ENCODE peak calls at places on chromosomes 3 and 15, in nine cellular contexts. One of them, this sample, is unnamed.

GRCh38 chr3:39414421-39414907 is 7.9 kb downstream of the RPSA start:
- DNase-seq in astrocyte: no peak
- DNase-seq in skeletal muscle cell: no peak
- DNase-seq in H7: no peak
- DNase-seq in NCI-H2081: no peak
- DNase-seq in endothelial cell: no peak
- DNase-seq in occipital lobe: no peak
- DNase-seq in activated naive CD8-positive, alpha-beta T cell treated with anti-CD3 and anti-CD28 coated beads, Interleukin-2, amount 50 U/mL, for 24 hours: peak; percentile 34
- DNase-seq in WTC11: no peak
- DNase-seq in this sample: peak; percentile 23

GRCh38 chr3:152356870-152357276 is 88.1 kb downstream of the MBNL1 start:
- DNase-seq in astrocyte: no peak
- DNase-seq in skeletal muscle cell: no peak
- DNase-seq in H7: no peak
- DNase-seq in NCI-H2081: no peak
- DNase-seq in endothelial cell: no peak
- DNase-seq in occipital lobe: no peak
- DNase-seq in activated naive CD8-positive, alpha-beta T cell treated with anti-CD3 and anti-CD28 coated beads, Interleukin-2, amount 50 U/mL, for 24 hours: no peak
- DNase-seq in WTC11: no peak
- DNase-seq in this sample: no peak

GRCh38 chr15:70559223-70559823 is 204.0 kb downstream of the UACA start:
- DNase-seq in astrocyte: peak; percentile 25
- DNase-seq in skeletal muscle cell: no peak
- DNase-seq in H7: no peak
- DNase-seq in NCI-H2081: no peak
- DNase-seq in endothelial cell: peak; percentile 44
- DNase-seq in occipital lobe: no peak
- DNase-seq in activated naive CD8-positive, alpha-beta T cell treated with anti-CD3 and anti-CD28 coated beads, Interleukin-2, amount 50 U/mL, for 24 hours: peak; percentile 56
- DNase-seq in WTC11: no peak
- DNase-seq in this sample: peak; percentile 59

GRCh38 chr3:33186524-33187367 is 31.9 kb downstream of the SUSD5 start:
- DNase-seq in astrocyte: peak; percentile 25
- DNase-seq in skeletal muscle cell: no peak
- DNase-seq in H7: no peak
- DNase-seq in NCI-H2081: no peak
- DNase-seq in endothelial cell: no peak
- DNase-seq in occipital lobe: no peak
- DNase-seq in activated naive CD8-positive, alpha-beta T cell treated with anti-CD3 and anti-CD28 coated beads, Interleukin-2, amount 50 U/mL, for 24 hours: no peak
- DNase-seq in WTC11: no peak
- DNase-seq in this sample: peak; percentile 39

GRCh38 chr3:11593318-11594034 is 50.2 kb downstream of the VGLL4 start:
- DNase-seq in astrocyte: no peak
- DNase-seq in skeletal muscle cell: no peak
- DNase-seq in H7: no peak
- DNase-seq in NCI-H2081: no peak
- DNase-seq in endothelial cell: no peak
- DNase-seq in occipital lobe: no peak
- DNase-seq in activated naive CD8-positive, alpha-beta T cell treated with anti-CD3 and anti-CD28 coated beads, Interleukin-2, amount 50 U/mL, for 24 hours: no peak
- DNase-seq in WTC11: no peak
- DNase-seq in this sample: no peak

GRCh38 chr15:100910119-100910518 is 9.0 kb upstream of the LRRK1 start:
- DNase-seq in astrocyte: no peak
- DNase-seq in skeletal muscle cell: no peak
- DNase-seq in H7: peak; percentile 61
- DNase-seq in NCI-H2081: no peak
- DNase-seq in endothelial cell: no peak
- DNase-seq in occipital lobe: no peak
- DNase-seq in activated naive CD8-positive, alpha-beta T cell treated with anti-CD3 and anti-CD28 coated beads, Interleukin-2, amount 50 U/mL, for 24 hours: no peak
- DNase-seq in WTC11: no peak
- DNase-seq in this sample: no peak

GRCh38 chr15:57425842-57426241 is 49.5 kb downstream of the CGNL1 start:
- DNase-seq in astrocyte: no peak
- DNase-seq in skeletal muscle cell: no peak
- DNase-seq in H7: peak; percentile 60
- DNase-seq in NCI-H2081: no peak
- DNase-seq in endothelial cell: no peak
- DNase-seq in occipital lobe: no peak
- DNase-seq in activated naive CD8-positive, alpha-beta T cell treated with anti-CD3 and anti-CD28 coated beads, Interleukin-2, amount 50 U/mL, for 24 hours: no peak
- DNase-seq in WTC11: no peak
- DNase-seq in this sample: no peak

GRCh38 chr3:156580986-156581385 is 26.1 kb upstream of the SSR3 start:
- DNase-seq in astrocyte: no peak
- DNase-seq in skeletal muscle cell: no peak
- DNase-seq in H7: no peak
- DNase-seq in NCI-H2081: no peak
- DNase-seq in endothelial cell: no peak
- DNase-seq in occipital lobe: no peak
- DNase-seq in activated naive CD8-positive, alpha-beta T cell treated with anti-CD3 and anti-CD28 coated beads, Interleukin-2, amount 50 U/mL, for 24 hours: no peak
- DNase-seq in WTC11: no peak
- DNase-seq in this sample: no peak

GRCh38 chr15:44775923-44776322 is 39.6 kb downstream of the TRIM69 start:
- DNase-seq in astrocyte: no peak
- DNase-seq in skeletal muscle cell: no peak
- DNase-seq in H7: no peak
- DNase-seq in NCI-H2081: peak; percentile 68
- DNase-seq in endothelial cell: no peak
- DNase-seq in occipital lobe: peak; percentile 35
- DNase-seq in activated naive CD8-positive, alpha-beta T cell treated with anti-CD3 and anti-CD28 coated beads, Interleukin-2, amount 50 U/mL, for 24 hours: no peak
- DNase-seq in WTC11: no peak
- DNase-seq in this sample: peak; percentile 13

GRCh38 chr3:156859578-156859977 is 33.4 kb downstream of the LEKR1 start:
- DNase-seq in astrocyte: no peak
- DNase-seq in skeletal muscle cell: no peak
- DNase-seq in H7: no peak
- DNase-seq in NCI-H2081: no peak
- DNase-seq in endothelial cell: no peak
- DNase-seq in occipital lobe: no peak
- DNase-seq in activated naive CD8-positive, alpha-beta T cell treated with anti-CD3 and anti-CD28 coated beads, Interleukin-2, amount 50 U/mL, for 24 hours: no peak
- DNase-seq in WTC11: no peak
- DNase-seq in this sample: no peak

GRCh38 chr3:32662638-32663037 is 22.4 kb upstream of the CNOT10 start:
- DNase-seq in astrocyte: no peak
- DNase-seq in skeletal muscle cell: no peak
- DNase-seq in H7: no peak
- DNase-seq in NCI-H2081: no peak
- DNase-seq in endothelial cell: no peak
- DNase-seq in occipital lobe: no peak
- DNase-seq in activated naive CD8-positive, alpha-beta T cell treated with anti-CD3 and anti-CD28 coated beads, Interleukin-2, amount 50 U/mL, for 24 hours: no peak
- DNase-seq in WTC11: no peak
- DNase-seq in this sample: no peak

GRCh38 chr15:62389887-62390792 is 225.1 kb upstream of the C2CD4B start:
- DNase-seq in astrocyte: peak; percentile 68
- DNase-seq in skeletal muscle cell: no peak
- DNase-seq in H7: peak; percentile 93
- DNase-seq in NCI-H2081: peak; percentile 81
- DNase-seq in endothelial cell: peak; percentile 76
- DNase-seq in occipital lobe: peak; percentile 49
- DNase-seq in activated naive CD8-positive, alpha-beta T cell treated with anti-CD3 and anti-CD28 coated beads, Interleukin-2, amount 50 U/mL, for 24 hours: peak; percentile 73
- DNase-seq in WTC11: peak; percentile 65
- DNase-seq in this sample: peak; percentile 78

GRCh38 chr3:194462936-194463335 is 23.9 kb downstream of the ATP13A3 start:
- DNase-seq in astrocyte: no peak
- DNase-seq in skeletal muscle cell: no peak
- DNase-seq in H7: no peak
- DNase-seq in NCI-H2081: no peak
- DNase-seq in endothelial cell: no peak
- DNase-seq in occipital lobe: no peak
- DNase-seq in activated naive CD8-positive, alpha-beta T cell treated with anti-CD3 and anti-CD28 coated beads, Interleukin-2, amount 50 U/mL, for 24 hours: no peak
- DNase-seq in WTC11: no peak
- DNase-seq in this sample: no peak

GRCh38 chr3:141686477-141687280 is 51.4 kb upstream of the RNF7 start:
- DNase-seq in astrocyte: peak; percentile 47
- DNase-seq in skeletal muscle cell: peak; percentile 37
- DNase-seq in H7: no peak
- DNase-seq in NCI-H2081: peak; percentile 60
- DNase-seq in endothelial cell: no peak
- DNase-seq in occipital lobe: peak; percentile 66
- DNase-seq in activated naive CD8-positive, alpha-beta T cell treated with anti-CD3 and anti-CD28 coated beads, Interleukin-2, amount 50 U/mL, for 24 hours: no peak
- DNase-seq in WTC11: no peak
- DNase-seq in this sample: peak; percentile 72

GRCh38 chr3:142947352-142947751 is 16.1 kb downstream of the PAQR9 start:
- DNase-seq in astrocyte: no peak
- DNase-seq in skeletal muscle cell: no peak
- DNase-seq in H7: peak; percentile 57
- DNase-seq in NCI-H2081: no peak
- DNase-seq in endothelial cell: no peak
- DNase-seq in occipital lobe: no peak
- DNase-seq in activated naive CD8-positive, alpha-beta T cell treated with anti-CD3 and anti-CD28 coated beads, Interleukin-2, amount 50 U/mL, for 24 hours: no peak
- DNase-seq in WTC11: peak; percentile 32
- DNase-seq in this sample: no peak

GRCh38 chr3:42080452-42080872 is 10.7 kb upstream of the TRAK1 start:
- DNase-seq in astrocyte: peak; percentile 31
- DNase-seq in skeletal muscle cell: no peak
- DNase-seq in H7: no peak
- DNase-seq in NCI-H2081: no peak
- DNase-seq in endothelial cell: no peak
- DNase-seq in occipital lobe: peak; percentile 14
- DNase-seq in activated naive CD8-positive, alpha-beta T cell treated with anti-CD3 and anti-CD28 coated beads, Interleukin-2, amount 50 U/mL, for 24 hours: peak; percentile 29
- DNase-seq in WTC11: no peak
- DNase-seq in this sample: peak; percentile 77

GRCh38 chr15:62445244-62445643 is 280.2 kb upstream of the C2CD4B start:
- DNase-seq in astrocyte: peak; percentile 56
- DNase-seq in skeletal muscle cell: no peak
- DNase-seq in H7: no peak
- DNase-seq in NCI-H2081: no peak
- DNase-seq in endothelial cell: no peak
- DNase-seq in occipital lobe: no peak
- DNase-seq in activated naive CD8-positive, alpha-beta T cell treated with anti-CD3 and anti-CD28 coated beads, Interleukin-2, amount 50 U/mL, for 24 hours: no peak
- DNase-seq in WTC11: no peak
- DNase-seq in this sample: peak; percentile 45

GRCh38 chr3:151169700-151170224 is 33.3 kb downstream of the GPR171 start:
- DNase-seq in astrocyte: peak; percentile 33
- DNase-seq in skeletal muscle cell: no peak
- DNase-seq in H7: no peak
- DNase-seq in NCI-H2081: no peak
- DNase-seq in endothelial cell: no peak
- DNase-seq in occipital lobe: no peak
- DNase-seq in activated naive CD8-positive, alpha-beta T cell treated with anti-CD3 and anti-CD28 coated beads, Interleukin-2, amount 50 U/mL, for 24 hours: peak; percentile 68
- DNase-seq in WTC11: no peak
- DNase-seq in this sample: no peak

GRCh38 chr15:89462198-89462912 is 34.0 kb downstream of the RHCG start:
- DNase-seq in astrocyte: peak; percentile 35
- DNase-seq in skeletal muscle cell: no peak
- DNase-seq in H7: no peak
- DNase-seq in NCI-H2081: no peak
- DNase-seq in endothelial cell: no peak
- DNase-seq in occipital lobe: peak; percentile 20
- DNase-seq in activated naive CD8-positive, alpha-beta T cell treated with anti-CD3 and anti-CD28 coated beads, Interleukin-2, amount 50 U/mL, for 24 hours: no peak
- DNase-seq in WTC11: no peak
- DNase-seq in this sample: peak; percentile 58

GRCh38 chr3:53044371-53045106 is 1.3 kb downstream of the SFMBT1 start:
- DNase-seq in astrocyte: peak; percentile 36
- DNase-seq in skeletal muscle cell: no peak
- DNase-seq in H7: peak; percentile 73
- DNase-seq in NCI-H2081: no peak
- DNase-seq in endothelial cell: peak; percentile 34
- DNase-seq in occipital lobe: no peak
- DNase-seq in activated naive CD8-positive, alpha-beta T cell treated with anti-CD3 and anti-CD28 coated beads, Interleukin-2, amount 50 U/mL, for 24 hours: peak; percentile 37
- DNase-seq in WTC11: peak; percentile 42
- DNase-seq in this sample: peak; percentile 53

GRCh38 chr3:114624676-114625181 is 330.9 kb downstream of the TIGIT start:
- DNase-seq in astrocyte: peak; percentile 99
- DNase-seq in skeletal muscle cell: peak; percentile 97
- DNase-seq in H7: no peak
- DNase-seq in NCI-H2081: peak; percentile 6
- DNase-seq in endothelial cell: no peak
- DNase-seq in occipital lobe: peak; percentile 72
- DNase-seq in activated naive CD8-positive, alpha-beta T cell treated with anti-CD3 and anti-CD28 coated beads, Interleukin-2, amount 50 U/mL, for 24 hours: no peak
- DNase-seq in WTC11: no peak
- DNase-seq in this sample: peak; percentile 98

GRCh38 chr15:33314115-33314514 is 3.3 kb downstream of the RYR3 start:
- DNase-seq in astrocyte: no peak
- DNase-seq in skeletal muscle cell: no peak
- DNase-seq in H7: no peak
- DNase-seq in NCI-H2081: no peak
- DNase-seq in endothelial cell: no peak
- DNase-seq in occipital lobe: no peak
- DNase-seq in activated naive CD8-positive, alpha-beta T cell treated with anti-CD3 and anti-CD28 coated beads, Interleukin-2, amount 50 U/mL, for 24 hours: no peak
- DNase-seq in WTC11: no peak
- DNase-seq in this sample: no peak

GRCh38 chr15:66638377-66638776 is 63.7 kb upstream of the SMAD6 start:
- DNase-seq in astrocyte: no peak
- DNase-seq in skeletal muscle cell: no peak
- DNase-seq in H7: no peak
- DNase-seq in NCI-H2081: no peak
- DNase-seq in endothelial cell: no peak
- DNase-seq in occipital lobe: no peak
- DNase-seq in activated naive CD8-positive, alpha-beta T cell treated with anti-CD3 and anti-CD28 coated beads, Interleukin-2, amount 50 U/mL, for 24 hours: no peak
- DNase-seq in WTC11: no peak
- DNase-seq in this sample: no peak

GRCh38 chr3:141840737-141841544 is 35.5 kb upstream of the ATP1B3 start:
- DNase-seq in astrocyte: peak; percentile 79
- DNase-seq in skeletal muscle cell: no peak
- DNase-seq in H7: no peak
- DNase-seq in NCI-H2081: no peak
- DNase-seq in endothelial cell: no peak
- DNase-seq in occipital lobe: no peak
- DNase-seq in activated naive CD8-positive, alpha-beta T cell treated with anti-CD3 and anti-CD28 coated beads, Interleukin-2, amount 50 U/mL, for 24 hours: peak; percentile 19
- DNase-seq in WTC11: no peak
- DNase-seq in this sample: peak; percentile 52

GRCh38 chr15:74613089-74613952 is 2.3 kb upstream of the CLK3 start:
- DNase-seq in astrocyte: no peak
- DNase-seq in skeletal muscle cell: no peak
- DNase-seq in H7: no peak
- DNase-seq in NCI-H2081: no peak
- DNase-seq in endothelial cell: no peak
- DNase-seq in occipital lobe: no peak
- DNase-seq in activated naive CD8-positive, alpha-beta T cell treated with anti-CD3 and anti-CD28 coated beads, Interleukin-2, amount 50 U/mL, for 24 hours: no peak
- DNase-seq in WTC11: no peak
- DNase-seq in this sample: peak; percentile 33

GRCh38 chr3:195907730-195908438 is 467 bp downstream of the TNK2 start:
- DNase-seq in astrocyte: no peak
- DNase-seq in skeletal muscle cell: no peak
- DNase-seq in H7: no peak
- DNase-seq in NCI-H2081: peak; percentile 67
- DNase-seq in endothelial cell: no peak
- DNase-seq in occipital lobe: peak; percentile 51
- DNase-seq in activated naive CD8-positive, alpha-beta T cell treated with anti-CD3 and anti-CD28 coated beads, Interleukin-2, amount 50 U/mL, for 24 hours: peak; percentile 60
- DNase-seq in WTC11: no peak
- DNase-seq in this sample: peak; percentile 47

GRCh38 chr3:81242871-81243270 is 518.6 kb downstream of the GBE1 start:
- DNase-seq in astrocyte: no peak
- DNase-seq in skeletal muscle cell: no peak
- DNase-seq in H7: no peak
- DNase-seq in NCI-H2081: peak; percentile 39
- DNase-seq in endothelial cell: no peak
- DNase-seq in occipital lobe: no peak
- DNase-seq in activated naive CD8-positive, alpha-beta T cell treated with anti-CD3 and anti-CD28 coated beads, Interleukin-2, amount 50 U/mL, for 24 hours: no peak
- DNase-seq in WTC11: no peak
- DNase-seq in this sample: peak; percentile 16

GRCh38 chr15:64045106-64045435 is 1.2 kb downstream of the DAPK2 start:
- DNase-seq in astrocyte: no peak
- DNase-seq in skeletal muscle cell: no peak
- DNase-seq in H7: no peak
- DNase-seq in NCI-H2081: no peak
- DNase-seq in endothelial cell: no peak
- DNase-seq in occipital lobe: no peak
- DNase-seq in activated naive CD8-positive, alpha-beta T cell treated with anti-CD3 and anti-CD28 coated beads, Interleukin-2, amount 50 U/mL, for 24 hours: no peak
- DNase-seq in WTC11: no peak
- DNase-seq in this sample: no peak

GRCh38 chr15:29050870-29051269 is 165.1 kb downstream of the APBA2 start:
- DNase-seq in astrocyte: peak; percentile 44
- DNase-seq in skeletal muscle cell: peak; percentile 62
- DNase-seq in H7: no peak
- DNase-seq in NCI-H2081: no peak
- DNase-seq in endothelial cell: no peak
- DNase-seq in occipital lobe: no peak
- DNase-seq in activated naive CD8-positive, alpha-beta T cell treated with anti-CD3 and anti-CD28 coated beads, Interleukin-2, amount 50 U/mL, for 24 hours: no peak
- DNase-seq in WTC11: no peak
- DNase-seq in this sample: peak; percentile 70

GRCh38 chr15:100705065-100705464 is 102.7 kb downstream of the ASB7 start:
- DNase-seq in astrocyte: no peak
- DNase-seq in skeletal muscle cell: no peak
- DNase-seq in H7: no peak
- DNase-seq in NCI-H2081: no peak
- DNase-seq in endothelial cell: no peak
- DNase-seq in occipital lobe: no peak
- DNase-seq in activated naive CD8-positive, alpha-beta T cell treated with anti-CD3 and anti-CD28 coated beads, Interleukin-2, amount 50 U/mL, for 24 hours: no peak
- DNase-seq in WTC11: no peak
- DNase-seq in this sample: no peak

GRCh38 chr15:50257924-50258323 is 7.6 kb downstream of the HDC start:
- DNase-seq in astrocyte: peak; percentile 51
- DNase-seq in skeletal muscle cell: peak; percentile 50
- DNase-seq in H7: no peak
- DNase-seq in NCI-H2081: no peak
- DNase-seq in endothelial cell: no peak
- DNase-seq in occipital lobe: no peak
- DNase-seq in activated naive CD8-positive, alpha-beta T cell treated with anti-CD3 and anti-CD28 coated beads, Interleukin-2, amount 50 U/mL, for 24 hours: no peak
- DNase-seq in WTC11: no peak
- DNase-seq in this sample: peak; percentile 60

This sample was measured in EH.